ENCODE peak calls at places on chromosomes 4 and X, in nine cellular contexts. Z is left ventricle myocardium inferior, M is OCI-LY7, A is transverse colon, Q is astrocyte of the spinal cord, T is AG08396, C is T-helper 1 cell, I is RPMI8226, L is T-helper 17 cell. S is an unnamed sample.

GRCh38 chrX:130125090-130125489 is 14.8 kb upstream of the ELF4 start:
- DNase-seq in Z (peak; percentile 42), M (no peak), A (peak; percentile 22), Q (no peak), T (peak; percentile 38), C (no peak), I (no peak), L (no peak), S (no peak)

GRCh38 chrX:3713225-3713936 is at the start of gene PRKX:
- DNase-seq in Z (peak; percentile 49), M (peak; percentile 74), A (peak; percentile 78), Q (peak; percentile 47), T (peak; percentile 81), C (peak; percentile 81), I (peak; percentile 81), L (peak; percentile 56), S (no peak)

GRCh38 chr4:189974056-189974455 is 33.4 kb downstream of the FRG1 start:
- DNase-seq in Z (no peak), M (peak; percentile 24), A (no peak), Q (no peak), T (no peak), C (peak; percentile 29), I (peak; percentile 35), L (no peak), S (no peak)

GRCh38 chr4:109419679-109420078 is 13.9 kb upstream of the SEC24B start:
- DNase-seq in Z (no peak), M (no peak), A (no peak), Q (no peak), T (no peak), C (no peak), I (no peak), L (no peak), S (no peak)

GRCh38 chr4:40264995-40265909 is 68.4 kb downstream of the RHOH start:
- DNase-seq in Z (peak; percentile 23), M (peak; percentile 22), A (peak; percentile 63), Q (peak; percentile 28), T (no peak), C (no peak), I (peak; percentile 86), L (no peak), S (no peak)

GRCh38 chr4:95549246-95550138 is 719 bp upstream of the UNC5C start:
- DNase-seq in Z (peak; percentile 77), M (no peak), A (peak; percentile 25), Q (peak; percentile 63), T (peak; percentile 31), C (peak; percentile 47), I (peak; percentile 27), L (no peak), S (no peak)

GRCh38 chrX:147333821-147334220 is 519.3 kb upstream of the CXorf51A start:
- DNase-seq in Z (no peak), M (no peak), A (no peak), Q (no peak), T (no peak), C (no peak), I (no peak), L (no peak), S (no peak)

GRCh38 chr4:147975325-147975724 is 243.4 kb downstream of the ARHGAP10 start:
- DNase-seq in Z (no peak), M (no peak), A (no peak), Q (no peak), T (no peak), C (no peak), I (no peak), L (no peak), S (no peak)

GRCh38 chrX:102832661-102833060 is 104.4 kb upstream of the RAB40AL start:
- DNase-seq in Z (no peak), M (no peak), A (no peak), Q (peak; percentile 65), T (peak; percentile 40), C (no peak), I (no peak), L (no peak), S (no peak)

GRCh38 chr4:16969696-16970135 is 71.3 kb upstream of the LDB2 start:
- DNase-seq in Z (no peak), M (no peak), A (peak; percentile 45), Q (peak; percentile 22), T (peak; percentile 53), C (no peak), I (no peak), L (no peak), S (no peak)

GRCh38 chr4:46270986-46271596 is 118.8 kb downstream of the GABRA2 start:
- DNase-seq in Z (no peak), M (peak; percentile 19), A (no peak), Q (peak; percentile 10), T (no peak), C (no peak), I (peak; percentile 2), L (no peak), S (no peak)

GRCh38 chr4:138555584-138555983 is 313.4 kb upstream of the SLC7A11 start:
- DNase-seq in Z (no peak), M (peak; percentile 11), A (no peak), Q (no peak), T (no peak), C (no peak), I (peak; percentile 5), L (no peak), S (no peak)

GRCh38 chr4:17218801-17219200 is 293.1 kb downstream of the QDPR start:
- DNase-seq in Z (no peak), M (no peak), A (no peak), Q (no peak), T (no peak), C (no peak), I (no peak), L (no peak), S (no peak)

GRCh38 chr4:128228021-128228571 is 59.5 kb downstream of the PGRMC2 start:
- DNase-seq in Z (no peak), M (no peak), A (no peak), Q (peak; percentile 47), T (no peak), C (no peak), I (no peak), L (no peak), S (no peak)

GRCh38 chr4:143251781-143252180 is 67.1 kb downstream of the USP38 start:
- DNase-seq in Z (no peak), M (no peak), A (no peak), Q (peak; percentile 50), T (no peak), C (no peak), I (no peak), L (no peak), S (no peak)

GRCh38 chr4:110287130-110287529 is 88.7 kb upstream of the ELOVL6 start:
- DNase-seq in Z (no peak), M (no peak), A (no peak), Q (peak; percentile 83), T (peak; percentile 62), C (peak; percentile 77), I (peak; percentile 4), L (no peak), S (no peak)

GRCh38 chrX:103687073-103687695 is 685 bp upstream of the MORF4L2 start:
- DNase-seq in Z (peak; percentile 89), M (peak; percentile 84), A (peak; percentile 88), Q (no peak), T (peak; percentile 70), C (peak; percentile 85), I (peak; percentile 88), L (peak; percentile 81), S (no peak)

GRCh38 chr4:114734581-114734980 is 136.0 kb downstream of the UGT8 start:
- DNase-seq in Z (no peak), M (no peak), A (no peak), Q (peak; percentile 5), T (no peak), C (no peak), I (no peak), L (no peak), S (peak; percentile 52)

GRCh38 chrX:30576881-30577280 is 685 bp downstream of the TASL start:
- DNase-seq in Z (no peak), M (no peak), A (no peak), Q (no peak), T (no peak), C (peak; percentile 7), I (no peak), L (no peak), S (no peak)

GRCh38 chrX:44873415-44874270 is 655 bp downstream of the KDM6A start:
- DNase-seq in Z (peak; percentile 40), M (peak; percentile 45), A (peak; percentile 57), Q (peak; percentile 75), T (peak; percentile 65), C (peak; percentile 61), I (peak; percentile 49), L (peak; percentile 31), S (no peak)

GRCh38 chr4:52028970-52029369 is 8.8 kb upstream of the LRRC66 start:
- DNase-seq in Z (no peak), M (no peak), A (no peak), Q (peak; percentile 79), T (peak; percentile 37), C (no peak), I (no peak), L (no peak), S (no peak)

GRCh38 chrX:121036951-121037350 is 10.5 kb upstream of the GLUD2 start:
- DNase-seq in Z (no peak), M (no peak), A (no peak), Q (no peak), T (no peak), C (no peak), I (no peak), L (no peak), S (no peak)